ENCODE peak calls at places on chromosomes 7 and 10, in six cellular contexts. One of them, this sample, is unnamed.

GRCh38 chr10:11546581-11546980 is 64.9 kb downstream of the USP6NL start:
- DNase-seq in mucosa of descending colon: no peak
- DNase-seq in breast epithelium: no peak
- DNase-seq in cardiac muscle cell: no peak
- DNase-seq in heart left ventricle: no peak
- DNase-seq in MG63: no peak
- DNase-seq in this sample: no peak

GRCh38 chr7:55128693-55129394 is 110.0 kb downstream of the EGFR start:
- DNase-seq in mucosa of descending colon: no peak
- DNase-seq in breast epithelium: no peak
- DNase-seq in cardiac muscle cell: no peak
- DNase-seq in heart left ventricle: peak; percentile 59
- DNase-seq in MG63: no peak
- DNase-seq in this sample: peak; percentile 85

GRCh38 chr10:114304017-114304565 is 65.0 kb downstream of the VWA2 start:
- DNase-seq in mucosa of descending colon: peak; percentile 64
- DNase-seq in breast epithelium: peak; percentile 75
- DNase-seq in cardiac muscle cell: peak; percentile 87
- DNase-seq in heart left ventricle: peak; percentile 85
- DNase-seq in MG63: peak; percentile 70
- DNase-seq in this sample: peak; percentile 85

GRCh38 chr7:50412958-50413357 is 37.2 kb downstream of the FIGNL1 start:
- DNase-seq in mucosa of descending colon: no peak
- DNase-seq in breast epithelium: no peak
- DNase-seq in cardiac muscle cell: no peak
- DNase-seq in heart left ventricle: no peak
- DNase-seq in MG63: no peak
- DNase-seq in this sample: no peak

GRCh38 chr7:2202901-2203550 is 29.7 kb downstream of the MAD1L1 start:
- DNase-seq in mucosa of descending colon: peak; percentile 31
- DNase-seq in breast epithelium: peak; percentile 34
- DNase-seq in cardiac muscle cell: no peak
- DNase-seq in heart left ventricle: no peak
- DNase-seq in MG63: no peak
- DNase-seq in this sample: no peak

GRCh38 chr7:80499350-80499955 is 12.4 kb downstream of the GNAT3 start:
- DNase-seq in mucosa of descending colon: no peak
- DNase-seq in breast epithelium: no peak
- DNase-seq in cardiac muscle cell: peak; percentile 18
- DNase-seq in heart left ventricle: peak; percentile 72
- DNase-seq in MG63: peak; percentile 75
- DNase-seq in this sample: peak; percentile 60

GRCh38 chr10:92847185-92847864 is 995 bp upstream of the EXOC6 start:
- DNase-seq in mucosa of descending colon: no peak
- DNase-seq in breast epithelium: no peak
- DNase-seq in cardiac muscle cell: no peak
- DNase-seq in heart left ventricle: no peak
- DNase-seq in MG63: no peak
- DNase-seq in this sample: peak; percentile 22

GRCh38 chr7:69187824-69188335 is 410.4 kb upstream of the AUTS2 start:
- DNase-seq in mucosa of descending colon: no peak
- DNase-seq in breast epithelium: no peak
- DNase-seq in cardiac muscle cell: no peak
- DNase-seq in heart left ventricle: no peak
- DNase-seq in MG63: no peak
- DNase-seq in this sample: no peak

GRCh38 chr7:87574630-87575029 is 26.1 kb downstream of the ABCB1 start:
- DNase-seq in mucosa of descending colon: no peak
- DNase-seq in breast epithelium: no peak
- DNase-seq in cardiac muscle cell: no peak
- DNase-seq in heart left ventricle: no peak
- DNase-seq in MG63: no peak
- DNase-seq in this sample: no peak

GRCh38 chr7:16811555-16811954 is 6.8 kb upstream of the AGR2 start:
- DNase-seq in mucosa of descending colon: no peak
- DNase-seq in breast epithelium: no peak
- DNase-seq in cardiac muscle cell: no peak
- DNase-seq in heart left ventricle: no peak
- DNase-seq in MG63: no peak
- DNase-seq in this sample: no peak

GRCh38 chr7:83032195-83032594 is 130.5 kb downstream of the PCLO start:
- DNase-seq in mucosa of descending colon: no peak
- DNase-seq in breast epithelium: no peak
- DNase-seq in cardiac muscle cell: no peak
- DNase-seq in heart left ventricle: no peak
- DNase-seq in MG63: no peak
- DNase-seq in this sample: no peak

GRCh38 chr10:11593612-11594011 is 17.8 kb downstream of the USP6NL start:
- DNase-seq in mucosa of descending colon: peak; percentile 46
- DNase-seq in breast epithelium: no peak
- DNase-seq in cardiac muscle cell: no peak
- DNase-seq in heart left ventricle: no peak
- DNase-seq in MG63: no peak
- DNase-seq in this sample: no peak

GRCh38 chr7:53214463-53214862 is 179.0 kb downstream of the POM121L12 start:
- DNase-seq in mucosa of descending colon: no peak
- DNase-seq in breast epithelium: no peak
- DNase-seq in cardiac muscle cell: no peak
- DNase-seq in heart left ventricle: no peak
- DNase-seq in MG63: no peak
- DNase-seq in this sample: no peak

GRCh38 chr10:92891885-92892705 is 43.8 kb downstream of the EXOC6 start:
- DNase-seq in mucosa of descending colon: peak; percentile 71
- DNase-seq in breast epithelium: peak; percentile 81
- DNase-seq in cardiac muscle cell: peak; percentile 46
- DNase-seq in heart left ventricle: peak; percentile 30
- DNase-seq in MG63: peak; percentile 95
- DNase-seq in this sample: peak; percentile 87

GRCh38 chr7:151687523-151688235 is 168.0 kb upstream of the RHEB start:
- DNase-seq in mucosa of descending colon: no peak
- DNase-seq in breast epithelium: peak; percentile 79
- DNase-seq in cardiac muscle cell: peak; percentile 48
- DNase-seq in heart left ventricle: peak; percentile 79
- DNase-seq in MG63: peak; percentile 94
- DNase-seq in this sample: peak; percentile 88

GRCh38 chr7:43105521-43106120 is 6.8 kb upstream of the HECW1 start:
- DNase-seq in mucosa of descending colon: no peak
- DNase-seq in breast epithelium: no peak
- DNase-seq in cardiac muscle cell: no peak
- DNase-seq in heart left ventricle: no peak
- DNase-seq in MG63: peak; percentile 26
- DNase-seq in this sample: no peak

GRCh38 chr7:124403112-124403511 is 362.5 kb downstream of the GPR37 start:
- DNase-seq in mucosa of descending colon: no peak
- DNase-seq in breast epithelium: no peak
- DNase-seq in cardiac muscle cell: no peak
- DNase-seq in heart left ventricle: no peak
- DNase-seq in MG63: no peak
- DNase-seq in this sample: no peak

GRCh38 chr10:15787426-15787825 is 67.7 kb upstream of the ITGA8 start:
- DNase-seq in mucosa of descending colon: no peak
- DNase-seq in breast epithelium: no peak
- DNase-seq in cardiac muscle cell: no peak
- DNase-seq in heart left ventricle: no peak
- DNase-seq in MG63: no peak
- DNase-seq in this sample: no peak

GRCh38 chr7:136857573-136857972 is 10.9 kb upstream of the CHRM2 start:
- DNase-seq in mucosa of descending colon: no peak
- DNase-seq in breast epithelium: no peak
- DNase-seq in cardiac muscle cell: peak; percentile 67
- DNase-seq in heart left ventricle: no peak
- DNase-seq in MG63: no peak
- DNase-seq in this sample: peak; percentile 60

GRCh38 chr10:26725837-26726727 is 28.6 kb downstream of the PDSS1 start:
- DNase-seq in mucosa of descending colon: no peak
- DNase-seq in breast epithelium: peak; percentile 71
- DNase-seq in cardiac muscle cell: peak; percentile 58
- DNase-seq in heart left ventricle: peak; percentile 63
- DNase-seq in MG63: peak; percentile 53
- DNase-seq in this sample: peak; percentile 74

DNA sequence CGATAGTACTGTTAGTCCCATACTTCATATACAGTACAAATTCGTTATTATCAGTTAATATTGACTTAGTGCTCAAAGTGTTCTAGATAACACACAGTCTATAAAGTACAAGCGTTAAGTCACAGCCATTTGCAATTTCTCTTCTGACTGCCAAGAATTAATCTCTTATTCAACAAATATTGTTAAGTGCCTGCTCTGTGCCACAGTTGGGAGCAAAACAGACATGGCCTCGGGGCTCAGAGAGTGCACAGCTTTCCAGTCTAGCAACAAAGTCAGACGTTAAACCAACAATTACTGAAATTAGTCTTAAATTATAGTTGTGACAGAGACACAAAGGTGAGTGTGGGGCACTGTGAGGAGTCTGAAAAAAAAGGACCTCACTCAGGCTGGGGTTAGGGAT is 113.0 kb upstream of the DPP6 start:
- DNase-seq in mucosa of descending colon: no peak
- DNase-seq in breast epithelium: no peak
- DNase-seq in cardiac muscle cell: no peak
- DNase-seq in heart left ventricle: no peak
- DNase-seq in MG63: no peak
- DNase-seq in this sample: no peak
- H3K9me3 ChIP-seq in mucosa of descending colon: no peaks in the 10 kb centered on the region
- H3K9me3 ChIP-seq in breast epithelium: no peaks in the 10 kb centered on the region
- H3K9me3 ChIP-seq in cardiac muscle cell: no peaks in the 10 kb centered on the region
- H3K9me3 ChIP-seq in heart left ventricle: no peaks in the 10 kb centered on the region
- H3K9me3 ChIP-seq in MG63: no peaks in the 10 kb centered on the region
- H3K9me3 ChIP-seq in this sample: no peaks in the 10 kb centered on the region

GRCh38 chr7:127880454-127880853 is 150.8 kb downstream of the LRRC4 start:
- DNase-seq in mucosa of descending colon: no peak
- DNase-seq in breast epithelium: no peak
- DNase-seq in cardiac muscle cell: no peak
- DNase-seq in heart left ventricle: no peak
- DNase-seq in MG63: no peak
- DNase-seq in this sample: no peak
- H3K9me3 ChIP-seq in mucosa of descending colon: no peaks in the 10 kb centered on the region
- H3K9me3 ChIP-seq in breast epithelium: no peaks in the 10 kb centered on the region
- H3K9me3 ChIP-seq in cardiac muscle cell: no peaks in the 10 kb centered on the region
- H3K9me3 ChIP-seq in heart left ventricle: no peaks in the 10 kb centered on the region
- H3K9me3 ChIP-seq in MG63: no peaks in the 10 kb centered on the region
- H3K9me3 ChIP-seq in this sample: no peaks in the 10 kb centered on the region

DNA sequence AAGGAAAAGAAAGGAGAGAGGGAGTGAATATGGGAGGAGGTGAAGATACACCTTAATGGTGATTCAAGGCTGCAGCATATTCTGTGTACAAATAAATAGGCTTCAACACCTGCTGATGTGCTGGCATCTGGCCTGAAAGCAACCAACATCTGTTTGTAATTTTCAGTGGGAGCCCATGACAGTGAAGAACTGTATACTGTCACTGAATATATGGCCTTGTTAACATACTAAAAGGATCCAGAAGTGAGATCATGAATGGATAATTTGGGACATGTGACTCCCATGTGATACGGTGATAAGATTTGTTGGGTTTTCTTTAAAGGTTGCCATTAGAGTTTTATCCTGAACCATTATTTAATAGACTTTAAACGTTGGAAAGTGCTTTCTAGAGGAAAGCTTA is 459.3 kb downstream of the CNTNAP2 start:
- DNase-seq in mucosa of descending colon: no peak
- DNase-seq in breast epithelium: no peak
- DNase-seq in cardiac muscle cell: no peak
- DNase-seq in heart left ventricle: no peak
- DNase-seq in MG63: no peak
- DNase-seq in this sample: no peak
- H3K9me3 ChIP-seq in mucosa of descending colon: peaks cover 37% of the 10 kb centered on the region
- H3K9me3 ChIP-seq in breast epithelium: no peaks in the 10 kb centered on the region
- H3K9me3 ChIP-seq in cardiac muscle cell: no peaks in the 10 kb centered on the region
- H3K9me3 ChIP-seq in heart left ventricle: no peaks in the 10 kb centered on the region
- H3K9me3 ChIP-seq in MG63: no peaks in the 10 kb centered on the region
- H3K9me3 ChIP-seq in this sample: no peaks in the 10 kb centered on the region

DNA sequence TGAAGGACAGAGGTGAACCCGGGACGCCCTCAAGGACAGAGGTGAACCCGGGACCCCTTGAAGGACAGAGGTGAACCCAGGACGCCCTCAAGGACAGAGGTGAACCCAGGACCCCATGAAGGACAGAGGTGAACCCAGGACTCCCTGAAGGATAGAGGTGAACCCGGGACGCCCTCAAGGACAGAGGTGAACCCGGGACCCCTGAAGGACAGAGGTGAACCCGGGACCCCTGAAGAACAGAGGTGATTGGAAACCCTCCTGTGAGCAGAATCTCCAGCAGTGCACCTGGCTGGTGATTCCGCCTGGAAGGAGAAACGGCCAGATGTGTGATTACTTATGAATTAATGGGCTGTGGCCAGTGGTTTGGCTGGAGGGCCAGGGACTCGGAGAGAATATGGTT is 272.3 kb downstream of the PTPRN2 start:
- DNase-seq in mucosa of descending colon: no peak
- DNase-seq in breast epithelium: no peak
- DNase-seq in cardiac muscle cell: no peak
- DNase-seq in heart left ventricle: no peak
- DNase-seq in MG63: no peak
- DNase-seq in this sample: no peak
- H3K9me3 ChIP-seq in mucosa of descending colon: no peaks in the 10 kb centered on the region
- H3K9me3 ChIP-seq in breast epithelium: no peaks in the 10 kb centered on the region
- H3K9me3 ChIP-seq in cardiac muscle cell: no peaks in the 10 kb centered on the region
- H3K9me3 ChIP-seq in heart left ventricle: peaks cover 11% of the 10 kb centered on the region
- H3K9me3 ChIP-seq in MG63: no peaks in the 10 kb centered on the region
- H3K9me3 ChIP-seq in this sample: no peaks in the 10 kb centered on the region

This sample was measured in SJCRH30.